ENCODE peak calls at places on chromosome 2, in six cellular contexts. D is AG10803; A is stimulated activated naive CD8-positive, alpha-beta T cell treated with anti-CD3 and anti-CD28 coated beads, Interleukin-15, Interleukin-2, amounts not matched to agents 100 U/mL and 50 U/mL, for 24 hours; G is HCEC 1CT; U is GM12864; F is A172. S is an unnamed sample.

GRCh38 chr2:25274868-25275574 is 66.7 kb downstream of the DNMT3A start:
- DNase-seq in D (no peak), A (peak), G (no peak), U (no peak), F (peak), S (peak)

GRCh38 chr2:28828382-28828781 is 17.7 kb downstream of the SPDYA start:
- DNase-seq in D (no peak), A (no peak), G (peak), U (no peak), F (peak), S (no peak)

GRCh38 chr2:168848220-168848619 is 42.0 kb downstream of the SPC25 start:
- DNase-seq in D (no peak), A (no peak), G (no peak), U (no peak), F (no peak), S (no peak)

GRCh38 chr2:202102425-202103005 is 29.5 kb downstream of the KIAA2012 start:
- DNase-seq in D (no peak), A (no peak), G (no peak), U (no peak), F (no peak), S (no peak)

GRCh38 chr2:167293172-167293781 is 405.0 kb downstream of the XIRP2 start:
- DNase-seq in D (no peak), A (peak), G (peak), U (no peak), F (no peak), S (no peak)

GRCh38 chr2:29920631-29921559 is 491 bp downstream of the ALK start:
- DNase-seq in D (peak), A (peak), G (no peak), U (no peak), F (peak), S (no peak)

GRCh38 chr2:108607706-108608301 is 73.5 kb downstream of the LIMS1 start:
- DNase-seq in D (peak), A (no peak), G (no peak), U (no peak), F (no peak), S (no peak)

GRCh38 chr2:37454851-37455762 is 110.7 kb downstream of the QPCT start:
- DNase-seq in D (peak), A (no peak), G (no peak), U (no peak), F (no peak), S (no peak)

GRCh38 chr2:287471-287885 is 413 bp downstream of the ALKAL2 start:
- DNase-seq in D (peak), A (peak), G (no peak), U (no peak), F (no peak), S (no peak)

GRCh38 chr2:196131384-196131861 is 40.0 kb downstream of the STK17B start:
- DNase-seq in D (peak), A (peak), G (peak), U (peak), F (peak), S (peak)

GRCh38 chr2:9975805-9976447 is 24.4 kb downstream of the GRHL1 start:
- DNase-seq in D (peak), A (peak), G (peak), U (no peak), F (peak), S (peak)

GRCh38 chr2:132662742-132663141 is 7.3 kb downstream of the LYPD1 start:
- DNase-seq in D (no peak), A (no peak), G (no peak), U (no peak), F (no peak), S (no peak)

GRCh38 chr2:144798019-144798418 is 278.1 kb upstream of the ZEB2 start:
- DNase-seq in D (no peak), A (no peak), G (no peak), U (no peak), F (no peak), S (no peak)

GRCh38 chr2:111100765-111101162 is 19.9 kb upstream of the BCL2L11 start:
- DNase-seq in D (no peak), A (peak), G (no peak), U (no peak), F (peak), S (peak)

GRCh38 chr2:73859721-73860586 is 31.2 kb downstream of the STAMBP start:
- DNase-seq in D (peak), A (peak), G (peak), U (no peak), F (peak), S (peak)

S was measured in T-helper 2 cell treated with Interferon-gamma antibody and Interleukin-4, amounts not matched to agents 5 μg/mL and 100 μg/mL, for 36 hours.